ENCODE peak calls at places on chromosomes 13 and 19, in five cellular contexts. N is kidney, Q is Peyer's patch, J is H1, B is mammary epithelial cell. M is an unnamed sample.

GRCh38 chr19:42206871-42207755 is 10.4 kb downstream of the DEDD2 start:
- DNase-seq in N (peak; percentile 39), Q (no peak), J (no peak), B (peak; percentile 71), M (no peak)

GRCh38 chr19:42634409-42635232 is 39.9 kb upstream of the CEACAM8 start:
- DNase-seq in N (no peak), Q (no peak), J (no peak), B (peak; percentile 34), M (no peak)

GRCh38 chr13:59533561-59534337 is 630.0 kb downstream of the DIAPH3 start:
- DNase-seq in N (no peak), Q (no peak), J (no peak), B (peak; percentile 54), M (no peak)

GRCh38 chr19:53432088-53432661 is 391 bp downstream of the ZNF761 start:
- DNase-seq in N (peak; percentile 74), Q (peak; percentile 53), J (no peak), B (peak; percentile 33), M (no peak)

GRCh38 chr13:23349127-23349897 is 84.2 kb downstream of the SACS start:
- DNase-seq in N (no peak), Q (no peak), J (no peak), B (no peak), M (no peak)

GRCh38 chr19:28949535-28949934 is 263.4 kb downstream of the UQCRFS1 start:
- DNase-seq in N (no peak), Q (no peak), J (no peak), B (no peak), M (no peak)

GRCh38 chr13:95880346-95880745 is 172.9 kb downstream of the UGGT2 start:
- DNase-seq in N (no peak), Q (no peak), J (no peak), B (no peak), M (no peak)

GRCh38 chr19:42246143-42246868 is 3.9 kb upstream of the GSK3A start:
- DNase-seq in N (peak; percentile 91), Q (peak; percentile 79), J (no peak), B (peak; percentile 57), M (peak; percentile 55)

GRCh38 chr19:15468675-15469512 is 4.5 kb upstream of the RASAL3 start:
- DNase-seq in N (no peak), Q (no peak), J (no peak), B (no peak), M (no peak)

GRCh38 chr19:6772028-6772865 is at the start of gene VAV1:
- DNase-seq in N (peak; percentile 87), Q (peak; percentile 68), J (no peak), B (no peak), M (no peak)

GRCh38 chr19:33618884-33619283 is 2.9 kb upstream of the CHST8 start:
- DNase-seq in N (no peak), Q (no peak), J (no peak), B (no peak), M (no peak)

GRCh38 chr19:19652482-19653295 is 9.2 kb upstream of the GMIP start:
- DNase-seq in N (no peak), Q (no peak), J (no peak), B (peak; percentile 16), M (no peak)

GRCh38 chr13:31982540-31982939 is 49.0 kb upstream of the FRY start:
- DNase-seq in N (no peak), Q (peak; percentile 67), J (no peak), B (peak; percentile 95), M (peak; percentile 36)

GRCh38 chr19:33094504-33095067 is 13.6 kb downstream of the GPATCH1 start:
- DNase-seq in N (peak; percentile 19), Q (no peak), J (no peak), B (peak; percentile 43), M (no peak)

GRCh38 chr19:47820410-47820809 is 1.3 kb upstream of the CRX start:
- DNase-seq in N (no peak), Q (no peak), J (no peak), B (no peak), M (no peak)

GRCh38 chr19:45577111-45577905 is 7.3 kb downstream of the OPA3 start:
- DNase-seq in N (no peak), Q (peak; percentile 57), J (no peak), B (peak; percentile 99), M (no peak)

GRCh38 chr19:10764340-10764894 is 46.5 kb downstream of the DNM2 start:
- DNase-seq in N (peak; percentile 91), Q (peak; percentile 88), J (no peak), B (no peak), M (no peak)

GRCh38 chr13:51895906-51896888 is 34.4 kb downstream of the CCDC70 start:
- DNase-seq in N (no peak), Q (peak; percentile 58), J (peak; percentile 51), B (peak; percentile 38), M (no peak)

GRCh38 chr19:40342644-40343311 is 5.4 kb downstream of the C19orf47 start:
- DNase-seq in N (no peak), Q (no peak), J (no peak), B (no peak), M (no peak)

GRCh38 chr13:39835253-39835652 is 179.8 kb downstream of the COG6 start:
- DNase-seq in N (no peak), Q (no peak), J (no peak), B (no peak), M (no peak)

GRCh38 chr13:98459171-98459681 is 117.7 kb downstream of the STK24 start:
- DNase-seq in N (peak; percentile 52), Q (no peak), J (no peak), B (no peak), M (no peak)

DNA sequence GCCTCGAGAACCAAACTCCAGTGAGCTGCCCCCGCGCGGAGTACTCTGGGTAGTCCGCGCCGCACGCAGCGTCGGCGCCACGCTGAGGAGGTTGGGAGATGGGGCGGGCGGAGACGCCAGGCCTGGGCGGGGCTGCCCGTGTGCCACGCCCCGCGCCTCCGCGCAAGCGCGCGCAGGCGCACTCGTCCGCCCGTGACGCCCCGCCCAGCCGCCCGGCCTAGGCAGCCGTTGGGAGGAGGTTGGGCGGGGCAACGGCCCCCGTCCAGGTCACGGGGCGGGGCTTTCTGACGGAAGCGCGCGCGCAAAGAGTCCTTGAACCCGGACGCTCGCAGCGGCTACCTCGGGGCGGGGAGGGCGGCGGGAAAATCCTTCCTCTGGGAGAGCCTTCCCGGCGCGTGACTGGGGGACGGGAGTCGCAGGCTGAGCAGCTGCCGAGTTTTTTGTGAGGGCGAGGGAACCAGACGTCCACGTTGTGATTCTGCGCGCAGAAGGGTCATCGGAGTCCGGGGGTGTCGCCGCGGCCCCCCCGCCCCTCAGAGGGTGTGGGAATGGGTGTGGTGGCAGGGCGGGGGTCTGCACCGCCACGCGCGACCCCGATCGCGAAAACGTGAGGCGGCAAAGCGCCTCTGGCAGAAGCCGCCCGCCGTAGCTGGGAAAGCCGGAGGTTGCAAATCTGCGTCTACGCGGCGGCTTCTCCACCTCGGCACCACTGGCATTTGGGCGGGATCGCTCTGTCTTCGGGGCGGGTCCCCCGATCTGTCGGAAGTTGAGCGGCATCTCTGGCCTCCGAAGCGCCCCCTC is at the start of gene MED26:
- DNase-seq in N (peak; percentile 99), Q (peak; percentile 99), J (peak; percentile 79), B (peak; percentile 91), M (peak; percentile 78)
- TF ChIP-seq CTCF in N (peak; percentile 10), Q (no peak), J (no peak), B (peak; percentile 22), M (no peak)

GRCh38 chr19:50552540-50552939 is 15.7 kb downstream of the LRRC4B start:
- DNase-seq in N (no peak), Q (no peak), J (no peak), B (no peak), M (no peak)

GRCh38 chr19:50553134-50553703 is 15.0 kb downstream of the LRRC4B start:
- DNase-seq in N (no peak), Q (peak; percentile 7), J (no peak), B (no peak), M (no peak)

GRCh38 chr19:50550594-50550966 is 17.7 kb downstream of the LRRC4B start:
- DNase-seq in N (no peak), Q (no peak), J (no peak), B (no peak), M (no peak)

GRCh38 chr19:50551034-50551712 is 17.1 kb downstream of the LRRC4B start:
- DNase-seq in N (no peak), Q (no peak), J (no peak), B (no peak), M (no peak)

GRCh38 chr19:50551713-50552187 is 16.5 kb downstream of the LRRC4B start:
- DNase-seq in N (no peak), Q (no peak), J (no peak), B (no peak), M (no peak)
- H3K4me3 ChIP-seq in N (no peak overlapping the region), Q (no peak overlapping the region), J (peak overlapping the region; percentile 48), B (no peak overlapping the region), M (peak overlapping the region; percentile 64)

GRCh38 chr19:17726914-17727773 is 7.9 kb downstream of the MAP1S start:
- DNase-seq in N (no peak), Q (no peak), J (no peak), B (no peak), M (no peak)

GRCh38 chr19:17724655-17725054 is 5.4 kb downstream of the MAP1S start:
- DNase-seq in N (no peak), Q (no peak), J (no peak), B (no peak), M (no peak)

GRCh38 chr19:17726136-17726741 is 7.0 kb downstream of the MAP1S start:
- DNase-seq in N (no peak), Q (no peak), J (no peak), B (no peak), M (no peak)

GRCh38 chr19:17727843-17728242 is 8.6 kb downstream of the MAP1S start:
- DNase-seq in N (no peak), Q (no peak), J (no peak), B (no peak), M (no peak)

DNA sequence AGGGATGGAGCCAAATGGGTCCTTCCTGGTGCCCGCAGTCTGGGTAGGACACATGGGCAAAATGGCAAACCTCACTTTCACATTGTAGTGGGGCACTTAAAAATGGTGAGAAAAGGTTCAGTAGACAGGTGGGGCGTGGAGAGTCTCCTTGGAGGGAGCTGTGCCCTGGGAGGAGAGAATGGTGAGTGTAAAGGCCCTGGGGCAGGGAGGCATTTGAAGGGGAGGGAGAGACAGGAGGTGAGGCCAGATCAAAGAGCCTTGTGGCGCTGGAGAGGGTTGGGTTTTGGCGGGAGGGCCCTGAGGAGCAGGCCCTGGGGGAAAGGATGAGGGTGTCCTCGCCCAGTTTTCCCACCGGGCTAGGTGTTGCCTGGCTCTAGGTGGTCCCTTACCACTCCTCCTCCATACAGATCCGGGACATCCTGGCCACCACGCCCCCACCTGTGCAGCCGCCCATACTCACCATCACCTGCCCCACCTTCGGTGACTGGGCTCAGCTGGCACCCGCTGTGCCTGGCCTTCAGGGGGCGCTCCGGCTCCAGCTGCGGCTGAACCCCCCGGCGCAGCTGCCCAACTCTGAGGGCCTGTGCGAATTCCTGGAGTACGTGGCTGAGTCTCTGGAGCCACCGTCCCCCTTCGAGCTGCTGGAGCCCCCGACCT is 6.3 kb downstream of the MAP1S start:
- DNase-seq in N (no peak), Q (no peak), J (no peak), B (no peak), M (no peak)
- TF ChIP-seq CTCF in N (no peak), Q (peak; percentile 28), J (peak; percentile 89), B (peak; percentile 47), M (no peak)

GRCh38 chr13:113882266-113882627 is 18.4 kb upstream of the GAS6 start:
- DNase-seq in N (peak; percentile 82), Q (no peak), J (no peak), B (no peak), M (no peak)

GRCh38 chr13:113882716-113883115 is 18.8 kb upstream of the GAS6 start:
- DNase-seq in N (no peak), Q (no peak), J (no peak), B (no peak), M (no peak)

GRCh38 chr13:113883921-113884804 is 20.3 kb upstream of the GAS6 start:
- DNase-seq in N (no peak), Q (no peak), J (no peak), B (no peak), M (no peak)

GRCh38 chr13:113884821-113885220 is 20.9 kb upstream of the GAS6 start:
- DNase-seq in N (no peak), Q (no peak), J (no peak), B (no peak), M (no peak)

GRCh38 chr13:113883314-113883811 is 19.5 kb upstream of the GAS6 start:
- DNase-seq in N (peak; percentile 71), Q (no peak), J (no peak), B (no peak), M (no peak)
- H3K4me3 ChIP-seq in N (no peak overlapping the region), Q (no peak overlapping the region), J (no peak overlapping the region), B (no peak overlapping the region), M (no peak overlapping the region)